ENCODE peak calls at places on chromosomes 11 and 22, in nine cellular contexts. One of them, this sample, is unnamed.

GRCh38 chr11:106082096-106082495 is 4.6 kb downstream of the AASDHPPT start:
- DNase-seq in GM10248: no peak
- DNase-seq in A673: no peak
- DNase-seq in HCEC 1CT: no peak
- DNase-seq in activated gamma-delta T cell treated with anti-CD3 and anti-CD28 coated beads, Interleukin-2, amount 50 U/mL, for 16 hours: no peak
- DNase-seq in sciatic nerve: no peak
- DNase-seq in spleen: no peak
- DNase-seq in stimulated activated CD4-positive, alpha-beta T cell treated with anti-CD3 and anti-CD28 coated beads, Interleukin-2, amount 100 ng/mL, for 4 hours: no peak
- DNase-seq in heart right ventricle: no peak
- DNase-seq in this sample: no peak

GRCh38 chr11:108788565-108789199 is 123.8 kb downstream of the DDX10 start:
- DNase-seq in heart right ventricle: peak; percentile 6
- DNase-seq in sciatic nerve: no peak
- DNase-seq in activated gamma-delta T cell treated with anti-CD3 and anti-CD28 coated beads, Interleukin-2, amount 50 U/mL, for 16 hours: no peak
- DNase-seq in spleen: no peak
- DNase-seq in GM10248: peak; percentile 24
- DNase-seq in A673: peak; percentile 65
- DNase-seq in HCEC 1CT: peak; percentile 49
- DNase-seq in stimulated activated CD4-positive, alpha-beta T cell treated with anti-CD3 and anti-CD28 coated beads, Interleukin-2, amount 100 ng/mL, for 4 hours: no peak
- DNase-seq in this sample: no peak

GRCh38 chr22:48660104-48660794 is 1167.4 kb downstream of the BRD1 start:
- DNase-seq in heart right ventricle: no peak
- DNase-seq in A673: no peak
- DNase-seq in spleen: no peak
- DNase-seq in stimulated activated CD4-positive, alpha-beta T cell treated with anti-CD3 and anti-CD28 coated beads, Interleukin-2, amount 100 ng/mL, for 4 hours: no peak
- DNase-seq in activated gamma-delta T cell treated with anti-CD3 and anti-CD28 coated beads, Interleukin-2, amount 50 U/mL, for 16 hours: no peak
- DNase-seq in GM10248: no peak
- DNase-seq in sciatic nerve: no peak
- DNase-seq in HCEC 1CT: no peak
- DNase-seq in this sample: no peak

GRCh38 chr22:23516304-23516703 is 63.8 kb downstream of the IGLL1 start:
- DNase-seq in heart right ventricle: no peak
- DNase-seq in HCEC 1CT: no peak
- DNase-seq in GM10248: no peak
- DNase-seq in stimulated activated CD4-positive, alpha-beta T cell treated with anti-CD3 and anti-CD28 coated beads, Interleukin-2, amount 100 ng/mL, for 4 hours: no peak
- DNase-seq in activated gamma-delta T cell treated with anti-CD3 and anti-CD28 coated beads, Interleukin-2, amount 50 U/mL, for 16 hours: no peak
- DNase-seq in A673: no peak
- DNase-seq in sciatic nerve: no peak
- DNase-seq in spleen: no peak
- DNase-seq in this sample: no peak

GRCh38 chr11:12687216-12687623 is 13.0 kb downstream of the TEAD1 start:
- DNase-seq in GM10248: no peak
- DNase-seq in activated gamma-delta T cell treated with anti-CD3 and anti-CD28 coated beads, Interleukin-2, amount 50 U/mL, for 16 hours: no peak
- DNase-seq in A673: no peak
- DNase-seq in stimulated activated CD4-positive, alpha-beta T cell treated with anti-CD3 and anti-CD28 coated beads, Interleukin-2, amount 100 ng/mL, for 4 hours: no peak
- DNase-seq in sciatic nerve: no peak
- DNase-seq in heart right ventricle: no peak
- DNase-seq in spleen: no peak
- DNase-seq in HCEC 1CT: no peak
- DNase-seq in this sample: no peak

GRCh38 chr11:134333312-134333711 is 1.5 kb downstream of the GLB1L2 start:
- DNase-seq in HCEC 1CT: no peak
- DNase-seq in spleen: no peak
- DNase-seq in stimulated activated CD4-positive, alpha-beta T cell treated with anti-CD3 and anti-CD28 coated beads, Interleukin-2, amount 100 ng/mL, for 4 hours: no peak
- DNase-seq in GM10248: no peak
- DNase-seq in activated gamma-delta T cell treated with anti-CD3 and anti-CD28 coated beads, Interleukin-2, amount 50 U/mL, for 16 hours: no peak
- DNase-seq in sciatic nerve: no peak
- DNase-seq in A673: no peak
- DNase-seq in heart right ventricle: no peak
- DNase-seq in this sample: no peak

GRCh38 chr11:70671611-70672010 is 273.3 kb downstream of the CTTN start:
- DNase-seq in spleen: no peak
- DNase-seq in stimulated activated CD4-positive, alpha-beta T cell treated with anti-CD3 and anti-CD28 coated beads, Interleukin-2, amount 100 ng/mL, for 4 hours: no peak
- DNase-seq in GM10248: no peak
- DNase-seq in activated gamma-delta T cell treated with anti-CD3 and anti-CD28 coated beads, Interleukin-2, amount 50 U/mL, for 16 hours: no peak
- DNase-seq in heart right ventricle: no peak
- DNase-seq in sciatic nerve: no peak
- DNase-seq in A673: no peak
- DNase-seq in HCEC 1CT: no peak
- DNase-seq in this sample: no peak

GRCh38 chr22:41800348-41801146 is at the start of gene CCDC134:
- DNase-seq in activated gamma-delta T cell treated with anti-CD3 and anti-CD28 coated beads, Interleukin-2, amount 50 U/mL, for 16 hours: peak; percentile 85
- DNase-seq in sciatic nerve: peak; percentile 94
- DNase-seq in GM10248: peak; percentile 97
- DNase-seq in spleen: peak; percentile 98
- DNase-seq in A673: peak; percentile 96
- DNase-seq in heart right ventricle: peak; percentile 90
- DNase-seq in HCEC 1CT: peak; percentile 76
- DNase-seq in stimulated activated CD4-positive, alpha-beta T cell treated with anti-CD3 and anti-CD28 coated beads, Interleukin-2, amount 100 ng/mL, for 4 hours: peak; percentile 78
- DNase-seq in this sample: peak; percentile 87

GRCh38 chr11:61695917-61696316 is 15.7 kb downstream of the DAGLA start:
- DNase-seq in HCEC 1CT: no peak
- DNase-seq in activated gamma-delta T cell treated with anti-CD3 and anti-CD28 coated beads, Interleukin-2, amount 50 U/mL, for 16 hours: peak; percentile 89
- DNase-seq in GM10248: peak; percentile 76
- DNase-seq in spleen: peak; percentile 89
- DNase-seq in sciatic nerve: peak; percentile 82
- DNase-seq in stimulated activated CD4-positive, alpha-beta T cell treated with anti-CD3 and anti-CD28 coated beads, Interleukin-2, amount 100 ng/mL, for 4 hours: peak; percentile 94
- DNase-seq in heart right ventricle: peak; percentile 82
- DNase-seq in A673: peak; percentile 78
- DNase-seq in this sample: no peak

GRCh38 chr11:21625982-21626381 is 566.9 kb upstream of the ANO5 start:
- DNase-seq in GM10248: no peak
- DNase-seq in stimulated activated CD4-positive, alpha-beta T cell treated with anti-CD3 and anti-CD28 coated beads, Interleukin-2, amount 100 ng/mL, for 4 hours: no peak
- DNase-seq in activated gamma-delta T cell treated with anti-CD3 and anti-CD28 coated beads, Interleukin-2, amount 50 U/mL, for 16 hours: no peak
- DNase-seq in heart right ventricle: peak; percentile 13
- DNase-seq in sciatic nerve: no peak
- DNase-seq in HCEC 1CT: no peak
- DNase-seq in A673: peak; percentile 79
- DNase-seq in spleen: no peak
- DNase-seq in this sample: no peak

GRCh38 chr11:65489706-65490310 is 9.0 kb upstream of the MALAT1 start:
- DNase-seq in HCEC 1CT: peak; percentile 64
- DNase-seq in sciatic nerve: peak; percentile 64
- DNase-seq in stimulated activated CD4-positive, alpha-beta T cell treated with anti-CD3 and anti-CD28 coated beads, Interleukin-2, amount 100 ng/mL, for 4 hours: no peak
- DNase-seq in spleen: no peak
- DNase-seq in GM10248: no peak
- DNase-seq in activated gamma-delta T cell treated with anti-CD3 and anti-CD28 coated beads, Interleukin-2, amount 50 U/mL, for 16 hours: no peak
- DNase-seq in A673: peak; percentile 3
- DNase-seq in heart right ventricle: peak; percentile 52
- DNase-seq in this sample: no peak

GRCh38 chr11:70409871-70410270 is 11.5 kb downstream of the CTTN start:
- DNase-seq in sciatic nerve: no peak
- DNase-seq in spleen: no peak
- DNase-seq in HCEC 1CT: no peak
- DNase-seq in GM10248: no peak
- DNase-seq in heart right ventricle: no peak
- DNase-seq in activated gamma-delta T cell treated with anti-CD3 and anti-CD28 coated beads, Interleukin-2, amount 50 U/mL, for 16 hours: no peak
- DNase-seq in A673: no peak
- DNase-seq in stimulated activated CD4-positive, alpha-beta T cell treated with anti-CD3 and anti-CD28 coated beads, Interleukin-2, amount 100 ng/mL, for 4 hours: no peak
- DNase-seq in this sample: no peak

GRCh38 chr11:10657308-10658271 is 36.0 kb downstream of the IRAG1 start:
- DNase-seq in activated gamma-delta T cell treated with anti-CD3 and anti-CD28 coated beads, Interleukin-2, amount 50 U/mL, for 16 hours: no peak
- DNase-seq in HCEC 1CT: peak; percentile 84
- DNase-seq in spleen: no peak
- DNase-seq in GM10248: peak; percentile 61
- DNase-seq in stimulated activated CD4-positive, alpha-beta T cell treated with anti-CD3 and anti-CD28 coated beads, Interleukin-2, amount 100 ng/mL, for 4 hours: no peak
- DNase-seq in heart right ventricle: no peak
- DNase-seq in A673: no peak
- DNase-seq in sciatic nerve: no peak
- DNase-seq in this sample: no peak

GRCh38 chr11:57638005-57638760 is 11.5 kb downstream of the YPEL4 start:
- DNase-seq in HCEC 1CT: peak; percentile 87
- DNase-seq in sciatic nerve: peak; percentile 81
- DNase-seq in activated gamma-delta T cell treated with anti-CD3 and anti-CD28 coated beads, Interleukin-2, amount 50 U/mL, for 16 hours: no peak
- DNase-seq in GM10248: peak; percentile 64
- DNase-seq in heart right ventricle: peak; percentile 87
- DNase-seq in A673: peak; percentile 96
- DNase-seq in stimulated activated CD4-positive, alpha-beta T cell treated with anti-CD3 and anti-CD28 coated beads, Interleukin-2, amount 100 ng/mL, for 4 hours: no peak
- DNase-seq in spleen: no peak
- DNase-seq in this sample: peak; percentile 84

GRCh38 chr22:35510481-35510934 is 30.1 kb upstream of the RASD2 start:
- DNase-seq in A673: no peak
- DNase-seq in activated gamma-delta T cell treated with anti-CD3 and anti-CD28 coated beads, Interleukin-2, amount 50 U/mL, for 16 hours: no peak
- DNase-seq in spleen: no peak
- DNase-seq in heart right ventricle: no peak
- DNase-seq in sciatic nerve: no peak
- DNase-seq in HCEC 1CT: peak; percentile 61
- DNase-seq in GM10248: no peak
- DNase-seq in stimulated activated CD4-positive, alpha-beta T cell treated with anti-CD3 and anti-CD28 coated beads, Interleukin-2, amount 100 ng/mL, for 4 hours: no peak
- DNase-seq in this sample: no peak

GRCh38 chr11:65501005-65501529 is 2.2 kb downstream of the MALAT1 start:
- DNase-seq in heart right ventricle: no peak
- DNase-seq in HCEC 1CT: peak; percentile 53
- DNase-seq in sciatic nerve: no peak
- DNase-seq in activated gamma-delta T cell treated with anti-CD3 and anti-CD28 coated beads, Interleukin-2, amount 50 U/mL, for 16 hours: no peak
- DNase-seq in stimulated activated CD4-positive, alpha-beta T cell treated with anti-CD3 and anti-CD28 coated beads, Interleukin-2, amount 100 ng/mL, for 4 hours: no peak
- DNase-seq in spleen: no peak
- DNase-seq in A673: peak; percentile 53
- DNase-seq in GM10248: no peak
- DNase-seq in this sample: peak; percentile 38

GRCh38 chr11:64776875-64777274 is 1.5 kb downstream of the SF1 start:
- DNase-seq in HCEC 1CT: no peak
- DNase-seq in A673: no peak
- DNase-seq in heart right ventricle: no peak
- DNase-seq in GM10248: no peak
- DNase-seq in stimulated activated CD4-positive, alpha-beta T cell treated with anti-CD3 and anti-CD28 coated beads, Interleukin-2, amount 100 ng/mL, for 4 hours: no peak
- DNase-seq in spleen: peak; percentile 42
- DNase-seq in sciatic nerve: peak; percentile 42
- DNase-seq in activated gamma-delta T cell treated with anti-CD3 and anti-CD28 coated beads, Interleukin-2, amount 50 U/mL, for 16 hours: no peak
- DNase-seq in this sample: no peak

GRCh38 chr11:115893701-115894100 is 389.5 kb upstream of the CADM1 start:
- DNase-seq in heart right ventricle: no peak
- DNase-seq in A673: no peak
- DNase-seq in HCEC 1CT: no peak
- DNase-seq in GM10248: no peak
- DNase-seq in activated gamma-delta T cell treated with anti-CD3 and anti-CD28 coated beads, Interleukin-2, amount 50 U/mL, for 16 hours: no peak
- DNase-seq in stimulated activated CD4-positive, alpha-beta T cell treated with anti-CD3 and anti-CD28 coated beads, Interleukin-2, amount 100 ng/mL, for 4 hours: no peak
- DNase-seq in spleen: no peak
- DNase-seq in sciatic nerve: no peak
- DNase-seq in this sample: no peak

GRCh38 chr11:64044730-64045386 is 9.1 kb downstream of the FLRT1 start:
- DNase-seq in activated gamma-delta T cell treated with anti-CD3 and anti-CD28 coated beads, Interleukin-2, amount 50 U/mL, for 16 hours: no peak
- DNase-seq in heart right ventricle: no peak
- DNase-seq in GM10248: no peak
- DNase-seq in stimulated activated CD4-positive, alpha-beta T cell treated with anti-CD3 and anti-CD28 coated beads, Interleukin-2, amount 100 ng/mL, for 4 hours: no peak
- DNase-seq in sciatic nerve: peak; percentile 74
- DNase-seq in spleen: no peak
- DNase-seq in A673: peak; percentile 33
- DNase-seq in HCEC 1CT: no peak
- DNase-seq in this sample: no peak

GRCh38 chr11:96235725-96236124 is 107.3 kb downstream of the MAML2 start:
- DNase-seq in heart right ventricle: no peak
- DNase-seq in HCEC 1CT: peak; percentile 52
- DNase-seq in stimulated activated CD4-positive, alpha-beta T cell treated with anti-CD3 and anti-CD28 coated beads, Interleukin-2, amount 100 ng/mL, for 4 hours: no peak
- DNase-seq in GM10248: no peak
- DNase-seq in sciatic nerve: no peak
- DNase-seq in A673: no peak
- DNase-seq in spleen: no peak
- DNase-seq in activated gamma-delta T cell treated with anti-CD3 and anti-CD28 coated beads, Interleukin-2, amount 50 U/mL, for 16 hours: no peak
- DNase-seq in this sample: no peak

GRCh38 chr22:45102896-45103420 is 60.8 kb upstream of the NUP50 start:
- DNase-seq in HCEC 1CT: no peak
- DNase-seq in spleen: no peak
- DNase-seq in heart right ventricle: no peak
- DNase-seq in GM10248: no peak
- DNase-seq in A673: no peak
- DNase-seq in sciatic nerve: no peak
- DNase-seq in stimulated activated CD4-positive, alpha-beta T cell treated with anti-CD3 and anti-CD28 coated beads, Interleukin-2, amount 100 ng/mL, for 4 hours: no peak
- DNase-seq in activated gamma-delta T cell treated with anti-CD3 and anti-CD28 coated beads, Interleukin-2, amount 50 U/mL, for 16 hours: no peak
- DNase-seq in this sample: no peak

GRCh38 chr11:119832536-119832935 is 103.5 kb upstream of the NECTIN1 start:
- DNase-seq in GM10248: no peak
- DNase-seq in spleen: no peak
- DNase-seq in stimulated activated CD4-positive, alpha-beta T cell treated with anti-CD3 and anti-CD28 coated beads, Interleukin-2, amount 100 ng/mL, for 4 hours: no peak
- DNase-seq in activated gamma-delta T cell treated with anti-CD3 and anti-CD28 coated beads, Interleukin-2, amount 50 U/mL, for 16 hours: no peak
- DNase-seq in HCEC 1CT: no peak
- DNase-seq in heart right ventricle: peak; percentile 13
- DNase-seq in sciatic nerve: no peak
- DNase-seq in A673: no peak
- DNase-seq in this sample: peak; percentile 58

GRCh38 chr22:17742528-17742902 is 31.8 kb downstream of the BID start:
- DNase-seq in stimulated activated CD4-positive, alpha-beta T cell treated with anti-CD3 and anti-CD28 coated beads, Interleukin-2, amount 100 ng/mL, for 4 hours: peak; percentile 41
- DNase-seq in GM10248: peak; percentile 92
- DNase-seq in sciatic nerve: peak; percentile 80
- DNase-seq in activated gamma-delta T cell treated with anti-CD3 and anti-CD28 coated beads, Interleukin-2, amount 50 U/mL, for 16 hours: peak; percentile 49
- DNase-seq in heart right ventricle: peak; percentile 58
- DNase-seq in spleen: peak; percentile 86
- DNase-seq in A673: peak; percentile 75
- DNase-seq in HCEC 1CT: peak; percentile 34
- DNase-seq in this sample: peak; percentile 42

GRCh38 chr11:85752890-85753581 is 57.9 kb downstream of the SYTL2 start:
- DNase-seq in GM10248: no peak
- DNase-seq in HCEC 1CT: no peak
- DNase-seq in heart right ventricle: no peak
- DNase-seq in activated gamma-delta T cell treated with anti-CD3 and anti-CD28 coated beads, Interleukin-2, amount 50 U/mL, for 16 hours: peak; percentile 88
- DNase-seq in A673: peak; percentile 23
- DNase-seq in spleen: peak; percentile 80
- DNase-seq in sciatic nerve: no peak
- DNase-seq in stimulated activated CD4-positive, alpha-beta T cell treated with anti-CD3 and anti-CD28 coated beads, Interleukin-2, amount 100 ng/mL, for 4 hours: peak; percentile 88
- DNase-seq in this sample: no peak

GRCh38 chr22:17143826-17144225 is 15.3 kb downstream of the HDHD5 start:
- DNase-seq in stimulated activated CD4-positive, alpha-beta T cell treated with anti-CD3 and anti-CD28 coated beads, Interleukin-2, amount 100 ng/mL, for 4 hours: no peak
- DNase-seq in heart right ventricle: no peak
- DNase-seq in sciatic nerve: no peak
- DNase-seq in HCEC 1CT: no peak
- DNase-seq in A673: no peak
- DNase-seq in GM10248: no peak
- DNase-seq in spleen: peak; percentile 56
- DNase-seq in activated gamma-delta T cell treated with anti-CD3 and anti-CD28 coated beads, Interleukin-2, amount 50 U/mL, for 16 hours: no peak
- DNase-seq in this sample: no peak

GRCh38 chr22:19978748-19979147 is 37.1 kb upstream of the TXNRD2 start:
- DNase-seq in activated gamma-delta T cell treated with anti-CD3 and anti-CD28 coated beads, Interleukin-2, amount 50 U/mL, for 16 hours: no peak
- DNase-seq in GM10248: no peak
- DNase-seq in spleen: no peak
- DNase-seq in stimulated activated CD4-positive, alpha-beta T cell treated with anti-CD3 and anti-CD28 coated beads, Interleukin-2, amount 100 ng/mL, for 4 hours: no peak
- DNase-seq in HCEC 1CT: no peak
- DNase-seq in heart right ventricle: no peak
- DNase-seq in A673: no peak
- DNase-seq in sciatic nerve: no peak
- DNase-seq in this sample: no peak

GRCh38 chr11:69703711-69704507 is at the start of gene FGF19:
- DNase-seq in activated gamma-delta T cell treated with anti-CD3 and anti-CD28 coated beads, Interleukin-2, amount 50 U/mL, for 16 hours: no peak
- DNase-seq in stimulated activated CD4-positive, alpha-beta T cell treated with anti-CD3 and anti-CD28 coated beads, Interleukin-2, amount 100 ng/mL, for 4 hours: no peak
- DNase-seq in A673: no peak
- DNase-seq in GM10248: no peak
- DNase-seq in spleen: peak; percentile 72
- DNase-seq in HCEC 1CT: no peak
- DNase-seq in sciatic nerve: no peak
- DNase-seq in heart right ventricle: no peak
- DNase-seq in this sample: no peak

GRCh38 chr11:126194121-126194543 is 17.3 kb downstream of the RPUSD4 start:
- DNase-seq in A673: peak; percentile 76
- DNase-seq in sciatic nerve: peak; percentile 77
- DNase-seq in stimulated activated CD4-positive, alpha-beta T cell treated with anti-CD3 and anti-CD28 coated beads, Interleukin-2, amount 100 ng/mL, for 4 hours: no peak
- DNase-seq in heart right ventricle: peak; percentile 36
- DNase-seq in GM10248: no peak
- DNase-seq in spleen: no peak
- DNase-seq in activated gamma-delta T cell treated with anti-CD3 and anti-CD28 coated beads, Interleukin-2, amount 50 U/mL, for 16 hours: no peak
- DNase-seq in HCEC 1CT: peak; percentile 47
- DNase-seq in this sample: peak; percentile 79

GRCh38 chr11:125465701-125466100 is 30.4 kb downstream of the FEZ1 start:
- DNase-seq in GM10248: no peak
- DNase-seq in A673: no peak
- DNase-seq in sciatic nerve: no peak
- DNase-seq in activated gamma-delta T cell treated with anti-CD3 and anti-CD28 coated beads, Interleukin-2, amount 50 U/mL, for 16 hours: no peak
- DNase-seq in spleen: no peak
- DNase-seq in HCEC 1CT: no peak
- DNase-seq in stimulated activated CD4-positive, alpha-beta T cell treated with anti-CD3 and anti-CD28 coated beads, Interleukin-2, amount 100 ng/mL, for 4 hours: no peak
- DNase-seq in heart right ventricle: no peak
- DNase-seq in this sample: no peak

GRCh38 chr22:32541481-32541880 is 66.9 kb downstream of the FBXO7 start:
- DNase-seq in sciatic nerve: no peak
- DNase-seq in heart right ventricle: no peak
- DNase-seq in stimulated activated CD4-positive, alpha-beta T cell treated with anti-CD3 and anti-CD28 coated beads, Interleukin-2, amount 100 ng/mL, for 4 hours: no peak
- DNase-seq in A673: no peak
- DNase-seq in GM10248: no peak
- DNase-seq in spleen: peak; percentile 25
- DNase-seq in activated gamma-delta T cell treated with anti-CD3 and anti-CD28 coated beads, Interleukin-2, amount 50 U/mL, for 16 hours: no peak
- DNase-seq in HCEC 1CT: no peak
- DNase-seq in this sample: no peak

GRCh38 chr11:129862123-129862522 is 33.3 kb downstream of the NFRKB start:
- DNase-seq in heart right ventricle: no peak
- DNase-seq in HCEC 1CT: no peak
- DNase-seq in GM10248: no peak
- DNase-seq in sciatic nerve: no peak
- DNase-seq in stimulated activated CD4-positive, alpha-beta T cell treated with anti-CD3 and anti-CD28 coated beads, Interleukin-2, amount 100 ng/mL, for 4 hours: no peak
- DNase-seq in spleen: no peak
- DNase-seq in activated gamma-delta T cell treated with anti-CD3 and anti-CD28 coated beads, Interleukin-2, amount 50 U/mL, for 16 hours: no peak
- DNase-seq in A673: no peak
- DNase-seq in this sample: no peak